ENCODE peak calls at places on chromosomes 12 and 14, in seven cellular contexts. One of them, this sample, is unnamed.

GRCh38 chr12:53985358-53985899 is 483 bp downstream of the HOXC10 start:
- DNase-seq in neural progenitor cell: no peak
- DNase-seq in Caki2: peak
- DNase-seq in NCI-H1105 treated with DMSO at 0.1 percent for 48 hours: peak
- DNase-seq in hypothalamus: no peak
- DNase-seq in amniotic stem cell: no peak
- DNase-seq in midbrain: no peak
- DNase-seq in this sample: peak

GRCh38 chr12:39807043-39807442 is 187.4 kb upstream of the ABCD2 start:
- DNase-seq in hypothalamus: no peak
- DNase-seq in NCI-H1105 treated with DMSO at 0.1 percent for 48 hours: no peak
- DNase-seq in neural progenitor cell: peak
- DNase-seq in amniotic stem cell: no peak
- DNase-seq in midbrain: no peak
- DNase-seq in Caki2: no peak
- DNase-seq in this sample: no peak

GRCh38 chr14:99733551-99734405 is 49.7 kb downstream of the CYP46A1 start:
- DNase-seq in Caki2: no peak
- DNase-seq in neural progenitor cell: no peak
- DNase-seq in amniotic stem cell: no peak
- DNase-seq in hypothalamus: no peak
- DNase-seq in NCI-H1105 treated with DMSO at 0.1 percent for 48 hours: no peak
- DNase-seq in midbrain: peak
- DNase-seq in this sample: no peak

GRCh38 chr12:83710851-83711250 is 1024.1 kb downstream of the TMTC2 start:
- DNase-seq in neural progenitor cell: no peak
- DNase-seq in NCI-H1105 treated with DMSO at 0.1 percent for 48 hours: no peak
- DNase-seq in Caki2: no peak
- DNase-seq in hypothalamus: no peak
- DNase-seq in midbrain: no peak
- DNase-seq in amniotic stem cell: no peak
- DNase-seq in this sample: no peak

GRCh38 chr14:62592877-62593276 is 452.4 kb downstream of the KCNH5 start:
- DNase-seq in neural progenitor cell: no peak
- DNase-seq in amniotic stem cell: no peak
- DNase-seq in hypothalamus: no peak
- DNase-seq in midbrain: no peak
- DNase-seq in Caki2: no peak
- DNase-seq in NCI-H1105 treated with DMSO at 0.1 percent for 48 hours: no peak
- DNase-seq in this sample: no peak

GRCh38 chr14:37697489-37698121 is 102.2 kb downstream of the TTC6 start:
- DNase-seq in amniotic stem cell: no peak
- DNase-seq in NCI-H1105 treated with DMSO at 0.1 percent for 48 hours: no peak
- DNase-seq in Caki2: peak
- DNase-seq in hypothalamus: no peak
- DNase-seq in midbrain: no peak
- DNase-seq in neural progenitor cell: no peak
- DNase-seq in this sample: peak

GRCh38 chr14:24840204-24840893 is 206.4 kb upstream of the GZMB start:
- DNase-seq in amniotic stem cell: no peak
- DNase-seq in neural progenitor cell: peak
- DNase-seq in NCI-H1105 treated with DMSO at 0.1 percent for 48 hours: no peak
- DNase-seq in hypothalamus: no peak
- DNase-seq in Caki2: peak
- DNase-seq in midbrain: no peak
- DNase-seq in this sample: no peak

GRCh38 chr12:108939594-108939993 is 59.7 kb downstream of the DAO start:
- DNase-seq in neural progenitor cell: peak
- DNase-seq in hypothalamus: no peak
- DNase-seq in amniotic stem cell: no peak
- DNase-seq in midbrain: no peak
- DNase-seq in NCI-H1105 treated with DMSO at 0.1 percent for 48 hours: no peak
- DNase-seq in Caki2: peak
- DNase-seq in this sample: no peak